ENCODE peak calls at places on chromosomes 11 and 22, in ten cellular contexts. D is stimulated activated CD4-positive, alpha-beta T cell treated with anti-CD3 and anti-CD28 coated beads, Interleukin-1b, Interleukin-23, amount 100 ng/mL, for 1 hour; O is CD8-positive, alpha-beta T cell; T is NCI-H345; F is CD8-positive, alpha-beta memory T cell; M is left colon; E is aorta; C is SJSA1; H is left lung; A is PC-9. J is an unnamed sample.

GRCh38 chr22:43002198-43002577 is 12.8 kb downstream of the PACSIN2 start:
- DNase-seq in T (no peak), C (peak), H (no peak), A (no peak), M (no peak), D (no peak), E (peak), O (no peak), F (no peak), J (no peak)

GRCh38 chr11:15673408-15673811 is 558.7 kb downstream of the INSC start:
- DNase-seq in F (no peak), O (no peak), D (no peak), C (no peak), T (peak), M (no peak), A (no peak), E (no peak), H (no peak), J (peak)

GRCh38 chr22:40345801-40346177 is 511 bp upstream of the ADSL start:
- DNase-seq in A (peak), M (peak), C (no peak), F (peak), T (no peak), E (peak), D (peak), O (peak), H (peak), J (peak)

GRCh38 chr22:43148581-43148980 is 2.8 kb upstream of the TSPO start:
- DNase-seq in A (no peak), M (no peak), D (no peak), O (no peak), E (no peak), C (no peak), T (no peak), F (no peak), H (no peak), J (no peak)

GRCh38 chr11:33410086-33410765 is 153.0 kb downstream of the HIPK3 start:
- DNase-seq in D (no peak), A (no peak), M (no peak), F (no peak), H (no peak), O (no peak), E (no peak), T (no peak), C (no peak), J (no peak)

GRCh38 chr11:92596596-92597317 is 372.1 kb downstream of the FAT3 start:
- DNase-seq in E (no peak), A (no peak), H (no peak), C (no peak), O (no peak), T (no peak), F (no peak), M (no peak), D (no peak), J (no peak)

GRCh38 chr11:18737642-18738041 is 11.7 kb upstream of the IGSF22 start:
- DNase-seq in D (no peak), T (no peak), E (no peak), F (no peak), H (no peak), M (no peak), C (no peak), A (no peak), O (no peak), J (no peak)

GRCh38 chr11:95829580-95830259 is 39.4 kb downstream of the CEP57 start:
- DNase-seq in A (no peak), F (no peak), M (no peak), E (no peak), O (no peak), T (no peak), D (no peak), H (no peak), C (no peak), J (no peak)

GRCh38 chr22:48569476-48570233 is 1258.0 kb downstream of the BRD1 start:
- DNase-seq in D (no peak), T (no peak), O (no peak), A (no peak), M (no peak), F (no peak), C (no peak), H (no peak), E (no peak), J (no peak)

GRCh38 chr22:36797988-36798670 is 18.7 kb downstream of the PVALB start:
- DNase-seq in C (no peak), E (no peak), T (no peak), A (no peak), H (no peak), M (no peak), D (no peak), F (no peak), O (no peak), J (no peak)

J was measured in COR-L47.